ENCODE peak calls at places on chromosomes 11 and 22, in nine cellular contexts. B is A549, C is mammary epithelial cell, J is astrocyte of the spinal cord, R is foreskin fibroblast, Y is kidney epithelial cell, V is tibial artery, H is GM12865, N is epithelial cell of proximal tubule. U is an unnamed sample.

GRCh38 chr22:44622147-44622427 is 79.9 kb upstream of the PRR5 start:
- DNase-seq in R (no peak), C (no peak), N (no peak), Y (no peak), J (no peak), V (no peak), H (peak), B (peak), U (no peak)

GRCh38 chr22:42432020-42432596 is at the start of gene NFAM1:
- DNase-seq in R (no peak), V (peak), Y (no peak), C (no peak), H (no peak), J (no peak), B (no peak), N (no peak), U (no peak)

GRCh38 chr11:76588455-76589325 is 81.9 kb downstream of the LRRC32 start:
- DNase-seq in H (peak), B (no peak), C (peak), J (no peak), V (no peak), R (peak), N (no peak), Y (no peak), U (peak)

GRCh38 chr22:36554101-36554500 is 25.1 kb upstream of the EIF3D start:
- DNase-seq in H (no peak), R (no peak), Y (no peak), J (no peak), B (no peak), C (no peak), N (no peak), V (no peak), U (no peak)

GRCh38 chr11:134468081-134468668 is 56.1 kb upstream of the B3GAT1 start:
- DNase-seq in V (no peak), J (no peak), Y (no peak), C (no peak), B (no peak), H (no peak), N (no peak), R (no peak), U (no peak)

GRCh38 chr22:36853407-36854099 is 7.3 kb upstream of the NCF4 start:
- DNase-seq in N (no peak), V (peak), B (peak), J (peak), Y (no peak), R (peak), C (no peak), H (peak), U (peak)

GRCh38 chr11:125171974-125172373 is 7.4 kb downstream of the PKNOX2 start:
- DNase-seq in B (no peak), N (no peak), V (no peak), C (no peak), H (no peak), R (no peak), J (no peak), Y (no peak), U (no peak)

GRCh38 chr11:95388086-95388485 is 157.1 kb upstream of the SESN3 start:
- DNase-seq in N (no peak), B (no peak), J (no peak), H (no peak), V (no peak), Y (no peak), R (no peak), C (no peak), U (no peak)

GRCh38 chr22:29133603-29134133 is 60.8 kb downstream of the KREMEN1 start:
- DNase-seq in V (no peak), H (no peak), B (no peak), Y (no peak), J (no peak), C (no peak), R (no peak), N (no peak), U (no peak)

GRCh38 chr11:57294225-57295131 is 30.3 kb downstream of the TNKS1BP1 start:
- DNase-seq in B (no peak), V (no peak), N (no peak), H (no peak), Y (no peak), J (peak), R (peak), C (peak), U (peak)

GRCh38 chr11:96763244-96763643 is 373.4 kb downstream of the JRKL start:
- DNase-seq in J (no peak), R (no peak), N (no peak), H (no peak), V (no peak), B (no peak), C (no peak), Y (no peak), U (peak)

GRCh38 chr11:27373856-27374602 is 11.0 kb upstream of the CCDC34 start:
- DNase-seq in R (no peak), C (no peak), J (no peak), V (no peak), Y (no peak), N (no peak), B (no peak), H (no peak), U (no peak)

GRCh38 chr11:12126352-12127019 is 16.1 kb downstream of the MICAL2 start:
- DNase-seq in R (peak), C (peak), Y (peak), V (no peak), H (no peak), J (peak), N (peak), B (no peak), U (peak)

GRCh38 chr11:84830372-84830771 is 796.8 kb downstream of the DLG2 start:
- DNase-seq in B (no peak), N (no peak), V (no peak), H (no peak), C (no peak), Y (no peak), J (no peak), R (no peak), U (no peak)

GRCh38 chr11:110337570-110338193 is 41.3 kb upstream of the RDX start:
- DNase-seq in V (no peak), Y (no peak), N (no peak), H (peak), C (peak), R (peak), J (peak), B (no peak), U (peak)

GRCh38 chr22:46813816-46814597 is 51.6 kb downstream of the TBC1D22A start:
- DNase-seq in R (peak), V (peak), B (no peak), N (peak), J (peak), H (no peak), Y (peak), C (no peak), U (peak)

GRCh38 chr22:29700206-29700948 is 19.4 kb upstream of the CABP7 start:
- DNase-seq in V (no peak), C (no peak), Y (no peak), J (no peak), R (peak), N (no peak), B (no peak), H (no peak), U (peak)

GRCh38 chr11:114928260-114928870 is 250.0 kb downstream of the NXPE2 start:
- DNase-seq in N (no peak), C (no peak), Y (no peak), J (no peak), H (no peak), R (no peak), B (no peak), V (no peak), U (no peak)

GRCh38 chr22:31754813-31755212 is 994 bp downstream of the DEPDC5 start:
- DNase-seq in H (peak), R (no peak), J (peak), N (no peak), C (no peak), B (no peak), V (no peak), Y (no peak), U (peak)

GRCh38 chr11:7869467-7869866 is 61.6 kb downstream of the OR10A6 start:
- DNase-seq in B (no peak), Y (no peak), C (peak), N (no peak), J (no peak), R (peak), H (no peak), V (no peak), U (peak)

GRCh38 chr11:34427171-34427805 is 11.4 kb upstream of the CAT start:
- DNase-seq in J (peak), N (peak), V (no peak), R (peak), C (peak), B (peak), Y (peak), H (no peak), U (peak)

GRCh38 chr11:12125609-12126149 is 15.3 kb downstream of the MICAL2 start:
- DNase-seq in V (no peak), C (peak), H (no peak), J (no peak), B (no peak), R (peak), N (no peak), Y (no peak), U (peak)

GRCh38 chr11:61959678-61960077 is 7.8 kb downstream of the FTH1 start:
- DNase-seq in V (peak), Y (no peak), R (no peak), H (no peak), N (no peak), C (no peak), J (no peak), B (no peak), U (no peak)

GRCh38 chr11:86815726-86816125 is 15.4 kb downstream of the PRSS23 start:
- DNase-seq in N (no peak), C (peak), R (no peak), Y (no peak), H (no peak), J (no peak), V (no peak), B (no peak), U (no peak)

GRCh38 chr11:13503393-13503792 is 7.6 kb upstream of the PTH start:
- DNase-seq in V (no peak), Y (no peak), B (no peak), J (no peak), N (no peak), R (no peak), C (no peak), H (no peak), U (no peak)

GRCh38 chr22:27331526-27332281 is 469.9 kb downstream of the MN1 start:
- DNase-seq in N (no peak), Y (no peak), R (peak), J (peak), V (peak), B (peak), C (no peak), H (no peak), U (peak)

GRCh38 chr11:12769834-12770345 is 95.7 kb downstream of the TEAD1 start:
- DNase-seq in R (peak), V (no peak), J (peak), B (peak), N (peak), C (peak), H (no peak), Y (peak), U (peak)

GRCh38 chr11:109424893-109425292 is 2.9 kb downstream of the C11orf87 start:
- DNase-seq in R (no peak), B (no peak), N (no peak), C (peak), J (no peak), Y (no peak), H (peak), V (no peak), U (no peak)

GRCh38 chr11:113859665-113860064 is 15.7 kb downstream of the USP28 start:
- DNase-seq in R (no peak), C (peak), B (no peak), N (no peak), H (peak), Y (no peak), V (no peak), J (no peak), U (no peak)

GRCh38 chr11:45354976-45355705 is 69.0 kb upstream of the SYT13 start:
- DNase-seq in Y (peak), B (peak), J (peak), V (peak), R (peak), H (peak), N (no peak), C (peak), U (peak)
- H3K4me3 ChIP-seq in Y (peak), B (peak), J (peak), V (peak), R (peak), H (peak), N (peak), C (no peak), U (peak)

GRCh38 chr11:1197886-1198765 is 24.7 kb upstream of the MUC5B start:
- DNase-seq in B (no peak), V (peak), J (no peak), N (no peak), R (no peak), C (no peak), Y (no peak), H (no peak), U (no peak)
- TF ChIP-seq CTCF in B (no peak), V (no peak), J (no peak), N (no peak), R (no peak), C (no peak), Y (no peak), H (no peak), U (no peak)

DNA sequence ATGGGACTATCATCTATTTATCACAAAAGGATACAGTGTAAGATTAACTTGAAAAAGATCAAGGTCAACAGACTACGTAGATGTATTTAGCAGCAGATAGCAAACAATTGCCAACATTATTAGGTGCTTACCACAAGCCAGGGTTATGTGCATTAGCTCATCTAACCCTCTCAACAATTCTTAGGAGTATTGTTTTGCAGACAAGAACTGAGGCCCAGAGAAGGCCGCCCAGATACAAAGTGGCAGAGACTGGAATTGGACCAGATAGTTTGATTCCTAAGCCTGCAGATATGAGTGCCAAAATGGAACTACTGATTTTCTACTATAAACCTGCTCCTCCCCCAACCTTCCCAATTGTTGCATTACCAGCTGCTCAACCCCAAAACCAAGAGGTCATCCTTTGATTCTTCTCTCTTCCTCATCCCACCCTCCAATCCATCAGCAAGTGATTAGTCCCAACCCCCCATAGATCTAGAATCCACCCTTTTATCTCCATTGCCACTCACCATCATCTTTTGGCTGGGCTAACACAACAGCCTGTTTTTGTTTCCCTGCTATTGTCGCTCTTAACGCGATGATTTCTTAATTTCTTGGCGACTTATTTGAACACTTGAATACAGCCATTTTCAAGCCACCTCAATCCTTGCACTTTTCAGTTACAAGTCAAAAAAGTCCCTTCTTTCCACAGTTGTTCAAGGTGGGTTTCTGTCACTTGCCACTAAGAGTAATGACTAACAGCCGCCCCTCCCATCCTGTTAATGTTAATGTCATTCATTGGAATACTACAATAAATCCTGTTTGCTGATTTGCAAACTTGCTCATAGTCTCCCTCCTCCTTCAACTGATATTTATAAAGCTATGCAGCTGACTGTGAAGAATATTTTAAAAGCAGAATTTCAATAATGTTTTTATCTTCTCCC is 2.7 kb downstream of the TMEM123 start:
- DNase-seq in J (no peak), B (no peak), C (no peak), N (no peak), R (no peak), H (no peak), V (no peak), Y (no peak), U (no peak)
- H3K4me3 ChIP-seq in J (no peak), B (peak), C (no peak), N (no peak), R (no peak), H (peak), V (no peak), Y (no peak), U (no peak)

GRCh38 chr11:22778642-22779041 is 51.0 kb downstream of the SVIP start:
- DNase-seq in C (no peak), V (no peak), Y (no peak), H (no peak), J (no peak), B (peak), R (no peak), N (no peak), U (no peak)
- TF ChIP-seq CTCF in C (peak), V (no peak), Y (no peak), H (no peak), J (no peak), B (peak), R (no peak), N (peak), U (no peak)